ENCODE peak calls at places on chromosomes 1 and 21, in seven cellular contexts. L is transverse colon, H is breast epithelium, T is stomach, C is HCT116, D is prostate gland, E is GM12891. F is an unnamed sample.

GRCh38 chr1:46369542-46370213 is 24.4 kb upstream of the FAAH start:
- DNase-seq in D (no peak), L (no peak), E (no peak), H (no peak), C (no peak), T (no peak), F (no peak)

GRCh38 chr1:157412308-157412707 is 140.0 kb downstream of the FCRL5 start:
- DNase-seq in T (no peak), C (no peak), E (no peak), D (no peak), L (no peak), H (no peak), F (no peak)

GRCh38 chr1:66374148-66374547 is 159.8 kb upstream of the SGIP1 start:
- DNase-seq in D (no peak), E (no peak), T (no peak), C (no peak), H (no peak), L (no peak), F (no peak)

GRCh38 chr1:152505083-152505482 is 5.5 kb upstream of the LCE5A start:
- DNase-seq in D (no peak), T (no peak), C (no peak), E (no peak), H (no peak), L (no peak), F (no peak)

GRCh38 chr1:81585371-81585770 is 215.4 kb upstream of the ADGRL2 start:
- DNase-seq in T (no peak), C (no peak), L (no peak), D (no peak), E (no peak), H (no peak), F (no peak)

GRCh38 chr1:228510101-228510850 is 23.1 kb downstream of the RNF187 start:
- DNase-seq in D (no peak), H (peak), T (no peak), E (no peak), L (no peak), C (no peak), F (no peak)

GRCh38 chr1:222991177-222991576 is 151.9 kb downstream of the TLR5 start:
- DNase-seq in E (no peak), D (no peak), H (no peak), L (no peak), C (no peak), T (no peak), F (no peak)

GRCh38 chr1:159197767-159198557 is 6.7 kb upstream of the ACKR1 start:
- DNase-seq in L (peak), E (peak), T (peak), H (peak), D (peak), C (peak), F (peak)

GRCh38 chr1:68623700-68624099 is 126.8 kb upstream of the DEPDC1 start:
- DNase-seq in E (no peak), D (no peak), H (no peak), C (no peak), L (no peak), T (no peak), F (no peak)

GRCh38 chr1:96087719-96088118 is 633.9 kb upstream of the PTBP2 start:
- DNase-seq in C (no peak), L (no peak), D (no peak), T (no peak), E (no peak), H (no peak), F (no peak)

GRCh38 chr1:7899741-7900140 is 40.9 kb downstream of the TNFRSF9 start:
- DNase-seq in C (no peak), L (no peak), E (no peak), H (no peak), T (no peak), D (no peak), F (no peak)

GRCh38 chr1:183330335-183330734 is 87.8 kb downstream of the NMNAT2 start:
- DNase-seq in H (no peak), T (no peak), D (no peak), C (no peak), L (no peak), E (no peak), F (no peak)

GRCh38 chr1:117014209-117014608 is 12.6 kb downstream of the CD101 start:
- DNase-seq in E (no peak), D (no peak), L (no peak), C (no peak), T (no peak), H (no peak), F (no peak)

GRCh38 chr1:232130815-232131474 is 499.0 kb downstream of the SIPA1L2 start:
- DNase-seq in L (no peak), T (no peak), D (no peak), E (no peak), H (no peak), C (no peak), F (no peak)

GRCh38 chr1:98323396-98323795 is 338.1 kb upstream of the SNX7 start:
- DNase-seq in D (no peak), T (no peak), C (peak), H (no peak), L (no peak), E (no peak), F (peak)

GRCh38 chr1:203607169-203607873 is 19.3 kb upstream of the ATP2B4 start:
- DNase-seq in L (peak), E (no peak), H (no peak), D (no peak), T (peak), C (no peak), F (no peak)

GRCh38 chr1:179208681-179209477 is 20.6 kb downstream of the ABL2 start:
- DNase-seq in D (no peak), L (no peak), C (no peak), E (no peak), T (no peak), H (no peak), F (no peak)

GRCh38 chr1:11882814-11883538 is 24.2 kb upstream of the NPPB start:
- DNase-seq in D (no peak), C (no peak), E (no peak), T (peak), L (peak), H (no peak), F (no peak)

GRCh38 chr1:241716915-241717651 is 65.0 kb downstream of the WDR64 start:
- DNase-seq in D (no peak), H (no peak), T (no peak), C (no peak), E (no peak), L (no peak), F (no peak)

GRCh38 chr1:162233066-162233465 is 143.6 kb downstream of the SPATA46 start:
- DNase-seq in C (no peak), E (no peak), L (no peak), D (no peak), H (no peak), T (no peak), F (no peak)

GRCh38 chr21:42424848-42425602 is 21.3 kb downstream of the UBASH3A start:
- DNase-seq in E (no peak), L (peak), C (no peak), T (no peak), D (no peak), H (no peak), F (peak)

GRCh38 chr1:221877365-221877764 is 135.5 kb upstream of the DUSP10 start:
- DNase-seq in H (no peak), E (no peak), L (no peak), D (no peak), T (no peak), C (no peak), F (no peak)

GRCh38 chr21:37385179-37385765 is 18.7 kb downstream of the DYRK1A start:
- DNase-seq in T (no peak), D (no peak), H (no peak), L (no peak), C (no peak), E (no peak), F (no peak)

GRCh38 chr1:115677172-115677542 is 35.4 kb downstream of the VANGL1 start:
- DNase-seq in T (no peak), E (peak), C (no peak), L (no peak), D (no peak), H (no peak), F (no peak)

GRCh38 chr1:46364612-46365011 is 24.0 kb downstream of the NSUN4 start:
- DNase-seq in H (no peak), D (no peak), L (no peak), C (no peak), T (no peak), E (no peak), F (no peak)

GRCh38 chr1:6937048-6937447 is 151.8 kb downstream of the CAMTA1 start:
- DNase-seq in D (no peak), E (no peak), T (no peak), L (no peak), H (no peak), C (no peak), F (no peak)

GRCh38 chr1:156833598-156833997 is 16.9 kb upstream of the SH2D2A start:
- DNase-seq in E (no peak), L (no peak), T (no peak), C (no peak), H (no peak), D (no peak), F (no peak)

GRCh38 chr1:102045752-102046151 is 49.0 kb upstream of the OLFM3 start:
- DNase-seq in E (no peak), C (no peak), D (no peak), T (no peak), H (no peak), L (peak), F (no peak)

GRCh38 chr1:213698092-213698702 is 289.6 kb upstream of the PROX1 start:
- DNase-seq in E (no peak), L (no peak), T (no peak), C (no peak), H (no peak), D (no peak), F (no peak)

GRCh38 chr1:110645962-110646735 is 28.6 kb downstream of the KCNA3 start:
- DNase-seq in L (no peak), H (no peak), T (no peak), E (no peak), C (no peak), D (no peak), F (no peak)

GRCh38 chr1:202135221-202135721 is 9.3 kb downstream of the ARL8A start:
- DNase-seq in H (peak), L (peak), E (peak), C (peak), D (peak), T (peak), F (no peak)

DNA sequence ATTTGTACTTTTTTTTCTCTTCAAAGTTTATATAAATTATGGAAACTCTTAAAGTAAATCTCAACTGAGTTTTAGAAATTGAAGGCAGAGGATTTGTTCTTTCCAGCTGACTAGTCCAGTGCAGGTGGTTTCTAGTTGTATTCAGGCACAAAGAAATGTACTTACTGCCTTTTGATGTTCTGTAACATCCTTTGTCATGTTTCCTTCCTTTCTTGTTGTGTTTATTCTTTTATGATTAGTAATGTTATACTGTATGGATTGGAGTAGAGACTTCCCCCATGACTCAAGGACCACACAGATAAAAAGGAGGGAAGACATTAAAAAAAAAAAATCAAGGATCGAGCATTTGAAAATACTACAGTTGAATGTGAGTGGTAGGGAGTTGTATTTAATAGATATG is 8.0 kb downstream of the HIPK1 start:
- DNase-seq in H (no peak), L (no peak), D (no peak), E (no peak), T (no peak), C (no peak), F (no peak)
- TF ChIP-seq POLR2AphosphoS5 in H (no peak), L (no peak), D (no peak), E (no peak), T (no peak), C (no peak), F (no peak)

GRCh38 chr21:43619856-43620255 is 39.4 kb downstream of the HSF2BP start:
- DNase-seq in L (no peak), H (no peak), T (no peak), E (no peak), D (no peak), C (no peak), F (no peak)

GRCh38 chr21:43619344-43619743 is 39.9 kb downstream of the HSF2BP start:
- DNase-seq in L (no peak), H (no peak), C (no peak), T (no peak), E (no peak), D (no peak), F (no peak)

GRCh38 chr21:43624343-43624742 is 34.9 kb downstream of the HSF2BP start:
- DNase-seq in T (no peak), E (no peak), H (no peak), C (no peak), L (no peak), D (no peak), F (no peak)

GRCh38 chr21:43623588-43623987 is 35.7 kb downstream of the HSF2BP start:
- DNase-seq in L (no peak), C (no peak), T (no peak), H (no peak), E (no peak), D (no peak), F (no peak)

DNA sequence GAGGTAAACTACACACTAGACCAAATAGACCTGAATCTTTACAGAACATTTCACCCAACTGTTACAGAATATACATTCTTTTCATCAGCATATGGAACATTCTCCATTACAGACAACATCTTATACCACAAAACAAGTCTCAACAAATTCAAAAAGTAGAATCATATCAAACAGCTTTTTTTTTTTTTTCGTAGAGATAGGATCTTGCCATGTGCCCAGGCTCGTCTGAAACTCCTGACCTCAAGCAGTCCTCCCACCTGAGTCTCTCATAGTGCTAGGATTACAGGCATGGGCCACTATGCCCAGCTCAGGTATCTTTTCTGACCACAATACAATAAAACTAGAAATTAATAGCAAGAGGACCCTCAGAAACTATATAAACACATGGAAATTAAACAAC is 36.5 kb downstream of the HSF2BP start:
- DNase-seq in D (no peak), C (no peak), E (no peak), H (no peak), T (no peak), L (no peak), F (no peak)
- TF ChIP-seq POLR2AphosphoS5 in D (no peak), C (no peak), E (no peak), H (no peak), T (no peak), L (no peak), F (no peak)

GRCh38 chr21:34690041-34690792 is 21.4 kb downstream of the CLIC6 start:
- DNase-seq in T (peak), H (peak), C (peak), D (no peak), L (peak), E (no peak), F (no peak)

GRCh38 chr21:34692458-34693020 is 23.7 kb downstream of the CLIC6 start:
- DNase-seq in C (no peak), D (no peak), H (no peak), L (no peak), T (no peak), E (no peak), F (no peak)

GRCh38 chr21:34693192-34693810 is 24.5 kb downstream of the CLIC6 start:
- DNase-seq in C (peak), H (no peak), L (peak), T (peak), E (no peak), D (peak), F (peak)

GRCh38 chr21:34690793-34691175 is 22.0 kb downstream of the CLIC6 start:
- DNase-seq in D (no peak), T (no peak), L (no peak), E (no peak), C (no peak), H (no peak), F (no peak)

DNA sequence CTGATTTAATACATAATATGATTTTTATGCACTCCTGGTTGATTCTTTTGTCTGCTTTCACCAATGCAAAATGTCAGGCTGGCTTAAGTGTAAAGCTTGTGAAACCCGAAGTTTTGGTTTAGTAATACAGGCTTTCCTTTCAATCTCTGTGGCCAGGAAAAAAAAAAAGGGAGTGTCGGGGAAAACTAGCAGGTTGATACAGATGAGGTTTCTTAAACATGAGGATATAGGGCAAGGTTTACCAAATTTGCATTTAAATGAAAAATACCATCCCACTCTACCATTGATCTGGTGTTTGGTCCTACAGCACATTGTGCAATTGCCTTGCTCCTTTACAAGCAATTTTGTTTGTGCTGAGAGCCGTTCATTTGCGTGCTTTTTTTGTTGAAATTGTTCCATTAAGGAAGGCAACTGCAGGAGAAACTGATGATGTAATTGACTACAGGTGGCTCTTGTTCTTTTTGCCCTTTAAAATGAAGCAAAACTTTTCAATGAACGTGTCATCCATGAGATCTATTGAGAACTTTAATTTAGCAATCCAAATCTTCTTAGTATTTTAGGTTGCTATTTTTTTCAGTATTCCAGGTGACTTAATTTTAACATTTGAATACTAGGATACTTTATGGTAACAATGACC is 22.7 kb downstream of the CLIC6 start:
- DNase-seq in T (no peak), H (no peak), L (no peak), D (no peak), C (no peak), E (no peak), F (no peak)
- TF ChIP-seq POLR2AphosphoS5 in T (no peak), H (no peak), L (no peak), D (no peak), C (no peak), E (no peak), F (no peak)

GRCh38 chr1:53945433-53946251 is at the start of gene IFT25:
- DNase-seq in T (peak), L (peak), H (peak), E (peak), C (peak), D (peak), F (peak)
- TF ChIP-seq POLR2AphosphoS5 in T (peak), L (peak), H (peak), E (peak), C (peak), D (peak), F (peak)

GRCh38 chr1:59553381-59553780 is 256.5 kb downstream of the FGGY start:
- DNase-seq in D (no peak), H (no peak), T (no peak), C (no peak), L (no peak), E (no peak), F (no peak)

GRCh38 chr1:59552001-59552400 is 255.1 kb downstream of the FGGY start:
- DNase-seq in L (no peak), D (no peak), H (no peak), T (no peak), C (no peak), E (no peak), F (no peak)

GRCh38 chr1:59545830-59546229 is 248.9 kb downstream of the FGGY start:
- DNase-seq in D (no peak), H (no peak), T (no peak), E (no peak), L (no peak), C (no peak), F (no peak)

GRCh38 chr1:59549067-59549837 is 252.4 kb downstream of the FGGY start:
- DNase-seq in E (no peak), C (no peak), D (no peak), H (no peak), T (no peak), L (no peak), F (no peak)

DNA sequence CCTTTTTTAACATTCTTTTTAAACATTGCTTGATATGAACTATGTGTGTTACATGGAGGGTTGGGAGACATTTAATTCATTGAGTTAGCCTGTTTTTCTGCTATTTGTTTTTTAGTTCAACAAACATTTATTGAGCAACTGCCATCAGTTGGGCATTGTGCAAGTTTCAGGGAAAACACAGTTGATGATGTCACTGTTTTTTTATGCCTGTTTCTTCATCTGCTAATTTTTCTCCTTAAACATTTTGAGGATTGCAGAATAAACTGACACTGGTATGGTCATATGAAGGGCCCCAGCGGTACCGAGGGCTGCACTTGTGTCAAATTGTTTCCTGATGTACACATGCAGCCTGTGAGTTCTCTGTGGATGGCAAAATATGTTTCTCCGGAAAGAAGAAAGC is 253.0 kb downstream of the FGGY start:
- DNase-seq in L (peak), C (no peak), T (no peak), H (no peak), E (no peak), D (no peak), F (no peak)
- TF ChIP-seq POLR2AphosphoS5 in L (peak), C (no peak), T (peak), H (peak), E (no peak), D (peak), F (no peak)

GRCh38 chr1:205777994-205778393 is 2.7 kb upstream of the RAB29 start:
- DNase-seq in D (no peak), L (no peak), E (no peak), C (no peak), H (no peak), T (no peak), F (no peak)

GRCh38 chr1:205772607-205773032 is 2.7 kb downstream of the RAB29 start:
- DNase-seq in D (no peak), C (no peak), L (no peak), H (no peak), E (no peak), T (no peak), F (no peak)

GRCh38 chr1:205774277-205775014 is 836 bp downstream of the RAB29 start:
- DNase-seq in T (no peak), C (no peak), H (no peak), E (no peak), D (no peak), L (peak), F (no peak)

GRCh38 chr1:205775717-205776056 is 405 bp upstream of the RAB29 start:
- DNase-seq in E (no peak), C (no peak), T (no peak), D (no peak), H (no peak), L (no peak), F (no peak)

GRCh38 chr1:205775015-205775716 is at the start of gene RAB29:
- DNase-seq in L (peak), T (peak), C (peak), E (peak), D (peak), H (peak), F (peak)
- TF ChIP-seq POLR2AphosphoS5 in L (peak), T (peak), C (peak), E (no peak), D (peak), H (peak), F (peak)

DNA sequence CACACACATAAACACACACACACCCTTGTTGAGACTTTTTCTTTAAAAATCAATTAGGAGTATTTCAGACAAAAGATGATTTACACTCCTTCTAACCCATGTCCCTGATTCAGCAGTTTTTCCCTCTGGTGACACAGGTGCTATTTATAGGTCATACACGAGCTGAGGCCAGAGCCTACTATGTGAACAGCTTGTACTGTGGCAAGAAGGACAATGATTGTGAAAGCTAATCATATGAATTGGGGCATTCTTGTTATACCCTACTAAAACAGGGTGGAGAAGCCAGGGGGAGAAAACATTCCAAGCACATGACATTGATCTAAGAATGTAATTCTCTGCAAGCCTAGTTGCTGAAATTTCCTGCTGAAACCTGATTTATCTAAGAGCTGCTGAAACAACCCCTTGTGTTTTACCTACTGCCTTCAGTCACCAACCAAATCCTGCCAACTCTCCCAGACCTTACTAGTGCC is 60.3 kb downstream of the XCL1 start:
- DNase-seq in H (peak), L (no peak), C (no peak), T (no peak), D (no peak), E (no peak), F (no peak)
- TF ChIP-seq POLR2AphosphoS5 in H (peak), L (peak), C (no peak), T (peak), D (peak), E (no peak), F (no peak)